ENCODE peak calls at places on chromosomes 3 and 15, in eight cellular contexts. T is thoracic aorta, Z is astrocyte of the spinal cord, N is colonic mucosa, M is GM10248, L is NCI-H2029, P is upper lobe of right lung, W is RWPE2. V is an unnamed sample.

GRCh38 chr3:156264771-156265170 is 144.4 kb downstream of the KCNAB1 start:
- DNase-seq in T (no peak), Z (no peak), N (no peak), M (no peak), L (no peak), P (no peak), W (no peak), V (no peak)

GRCh38 chr3:188689101-188689574 is 482.6 kb upstream of the TPRG1 start:
- DNase-seq in T (no peak), Z (peak; percentile 49), N (no peak), M (no peak), L (no peak), P (no peak), W (no peak), V (no peak)

GRCh38 chr15:33587773-33588172 is 277.0 kb downstream of the RYR3 start:
- DNase-seq in T (no peak), Z (peak; percentile 77), N (no peak), M (no peak), L (no peak), P (no peak), W (no peak), V (no peak)

GRCh38 chr3:104628185-104628789 is 738.4 kb upstream of the ALCAM start:
- DNase-seq in T (no peak), Z (peak; percentile 69), N (no peak), M (peak; percentile 37), L (peak; percentile 14), P (no peak), W (no peak), V (no peak)

GRCh38 chr3:129606522-129607390 is at the start of gene PLXND1:
- DNase-seq in T (no peak), Z (peak; percentile 56), N (peak; percentile 64), M (peak; percentile 79), L (no peak), P (peak; percentile 91), W (no peak), V (peak; percentile 59)

GRCh38 chr3:8529197-8529637 is 27.6 kb downstream of the LMCD1 start:
- DNase-seq in T (no peak), Z (peak; percentile 59), N (no peak), M (no peak), L (no peak), P (no peak), W (no peak), V (no peak)

GRCh38 chr3:75272708-75273107 is 391.4 kb upstream of the FRG2C start:
- DNase-seq in T (no peak), Z (peak; percentile 49), N (no peak), M (no peak), L (no peak), P (no peak), W (no peak), V (no peak)

GRCh38 chr15:73240864-73241499 is 127.8 kb downstream of the HCN4 start:
- DNase-seq in T (peak; percentile 19), Z (peak; percentile 66), N (peak; percentile 82), M (peak; percentile 45), L (no peak), P (no peak), W (no peak), V (peak; percentile 73)

GRCh38 chr3:52495096-52495495 is at the start of gene STAB1:
- DNase-seq in T (no peak), Z (no peak), N (peak; percentile 25), M (no peak), L (no peak), P (no peak), W (no peak), V (no peak)

GRCh38 chr3:8959683-8960082 is 3.6 kb downstream of the RAD18 start:
- DNase-seq in T (no peak), Z (no peak), N (no peak), M (no peak), L (no peak), P (no peak), W (no peak), V (no peak)

GRCh38 chr3:194675081-194675640 is 3.2 kb upstream of the LSG1 start:
- DNase-seq in T (no peak), Z (no peak), N (no peak), M (no peak), L (no peak), P (no peak), W (no peak), V (no peak)

GRCh38 chr15:61157933-61158332 is 71.2 kb downstream of the RORA start:
- DNase-seq in T (no peak), Z (no peak), N (peak; percentile 38), M (no peak), L (no peak), P (no peak), W (no peak), V (peak; percentile 31)

GRCh38 chr3:179837374-179837773 is 184.5 kb downstream of the USP13 start:
- DNase-seq in T (no peak), Z (peak; percentile 17), N (no peak), M (no peak), L (no peak), P (no peak), W (no peak), V (no peak)

GRCh38 chr3:80050826-80051601 is 283.2 kb upstream of the ROBO1 start:
- DNase-seq in T (no peak), Z (no peak), N (no peak), M (no peak), L (no peak), P (no peak), W (no peak), V (no peak)

GRCh38 chr15:63430766-63431451 is 49.3 kb upstream of the CA12 start:
- DNase-seq in T (no peak), Z (no peak), N (no peak), M (no peak), L (no peak), P (no peak), W (no peak), V (no peak)

GRCh38 chr15:84689858-84690257 is 26.1 kb downstream of the SEC11A start:
- DNase-seq in T (no peak), Z (no peak), N (no peak), M (no peak), L (no peak), P (no peak), W (no peak), V (no peak)

GRCh38 chr3:184802150-184802549 is 9.8 kb upstream of the VPS8 start:
- DNase-seq in T (no peak), Z (no peak), N (no peak), M (no peak), L (no peak), P (no peak), W (no peak), V (no peak)

GRCh38 chr15:68436680-68437079 is 4.7 kb upstream of the ITGA11 start:
- DNase-seq in T (no peak), Z (no peak), N (no peak), M (no peak), L (no peak), P (no peak), W (peak; percentile 22), V (no peak)

GRCh38 chr3:171329759-171330158 is 130.4 kb downstream of the TNIK start:
- DNase-seq in T (no peak), Z (no peak), N (no peak), M (no peak), L (no peak), P (no peak), W (no peak), V (no peak)

GRCh38 chr3:112351823-112352222 is 18.9 kb downstream of the CD200 start:
- DNase-seq in T (no peak), Z (no peak), N (no peak), M (no peak), L (no peak), P (no peak), W (no peak), V (no peak)

GRCh38 chr3:12436514-12437222 is 47.6 kb upstream of the TSEN2 start:
- DNase-seq in T (no peak), Z (peak; percentile 66), N (no peak), M (no peak), L (no peak), P (no peak), W (no peak), V (no peak)

GRCh38 chr3:24156466-24156865 is 211.4 kb downstream of the NR1D2 start:
- DNase-seq in T (no peak), Z (peak; percentile 33), N (no peak), M (no peak), L (no peak), P (no peak), W (no peak), V (no peak)

GRCh38 chr15:93570571-93570970 is 481.6 kb upstream of the RGMA start:
- DNase-seq in T (no peak), Z (no peak), N (no peak), M (no peak), L (no peak), P (no peak), W (no peak), V (no peak)

GRCh38 chr3:128801779-128802369 is 75.9 kb downstream of the RAB7A start:
- DNase-seq in T (no peak), Z (no peak), N (no peak), M (no peak), L (no peak), P (no peak), W (no peak), V (no peak)

GRCh38 chr15:37819191-37819590 is 115.2 kb upstream of the TMCO5A start:
- DNase-seq in T (no peak), Z (peak; percentile 15), N (no peak), M (no peak), L (no peak), P (no peak), W (no peak), V (no peak)

GRCh38 chr3:123449986-123450474 is 1.1 kb upstream of the ADCY5 start:
- DNase-seq in T (no peak), Z (no peak), N (no peak), M (no peak), L (no peak), P (no peak), W (no peak), V (peak; percentile 17)

GRCh38 chr3:4670352-4670751 is 177.2 kb downstream of the ITPR1 start:
- DNase-seq in T (no peak), Z (no peak), N (no peak), M (no peak), L (no peak), P (no peak), W (no peak), V (no peak)

GRCh38 chr3:1269808-1270207 is 177.0 kb downstream of the CNTN6 start:
- DNase-seq in T (no peak), Z (no peak), N (no peak), M (no peak), L (no peak), P (no peak), W (no peak), V (no peak)

GRCh38 chr3:46661776-46662766 is 31.4 kb downstream of the ALS2CL start:
- DNase-seq in T (no peak), Z (no peak), N (peak; percentile 13), M (peak; percentile 8), L (no peak), P (no peak), W (peak; percentile 55), V (peak; percentile 3)

GRCh38 chr3:194487289-194488006 is 646 bp upstream of the ATP13A3 start:
- DNase-seq in T (peak; percentile 38), Z (no peak), N (peak; percentile 60), M (peak; percentile 68), L (peak; percentile 62), P (peak; percentile 85), W (no peak), V (peak; percentile 43)

GRCh38 chr15:85024509-85025336 is 43.1 kb downstream of the PDE8A start:
- DNase-seq in T (no peak), Z (peak; percentile 83), N (no peak), M (no peak), L (no peak), P (no peak), W (no peak), V (no peak)

GRCh38 chr3:127751782-127752181 is 70.5 kb downstream of the MGLL start:
- DNase-seq in T (no peak), Z (no peak), N (no peak), M (no peak), L (no peak), P (no peak), W (no peak), V (no peak)

GRCh38 chr3:31444220-31445142 is 88.2 kb upstream of the STT3B start:
- DNase-seq in T (no peak), Z (no peak), N (peak; percentile 38), M (no peak), L (no peak), P (no peak), W (no peak), V (no peak)

GRCh38 chr15:65824031-65824743 is 32.1 kb upstream of the DENND4A start:
- DNase-seq in T (no peak), Z (peak; percentile 69), N (peak; percentile 67), M (no peak), L (no peak), P (no peak), W (no peak), V (peak; percentile 58)